ENCODE peak calls at places on chromosomes 11 and 22, in nine cellular contexts. One of them, this sample, is unnamed.
A peak's percentile ranks its signal among the peaks of the same experiment; 100 is the strongest.

GRCh38 chr11:94597896-94598295 is 30.7 kb downstream of the PIWIL4 start:
- DNase-seq in SK-N-SH: no peak
- DNase-seq in HFF-Myc: no peak
- DNase-seq in OCI-LY7: peak; percentile 22
- DNase-seq in retinal pigment epithelial cell: no peak
- DNase-seq in breast epithelium: no peak
- DNase-seq in hepatocyte: no peak
- DNase-seq in prostate gland: no peak
- DNase-seq in A549: peak; percentile 5
- DNase-seq in this sample: no peak

GRCh38 chr22:49037701-49038245 is 789.9 kb downstream of the BRD1 start:
- DNase-seq in HFF-Myc: no peak
- DNase-seq in SK-N-SH: no peak
- DNase-seq in OCI-LY7: no peak
- DNase-seq in A549: no peak
- DNase-seq in retinal pigment epithelial cell: no peak
- DNase-seq in hepatocyte: no peak
- DNase-seq in breast epithelium: no peak
- DNase-seq in prostate gland: no peak
- DNase-seq in this sample: no peak

GRCh38 chr11:67648140-67648795 is 2.3 kb downstream of the ACY3 start:
- DNase-seq in A549: peak; percentile 47
- DNase-seq in retinal pigment epithelial cell: no peak
- DNase-seq in breast epithelium: no peak
- DNase-seq in OCI-LY7: peak; percentile 95
- DNase-seq in hepatocyte: peak; percentile 16
- DNase-seq in HFF-Myc: no peak
- DNase-seq in SK-N-SH: no peak
- DNase-seq in prostate gland: no peak
- DNase-seq in this sample: no peak

GRCh38 chr22:29268511-29269229 is 602 bp downstream of the EWSR1 start:
- DNase-seq in OCI-LY7: peak; percentile 50
- DNase-seq in SK-N-SH: peak; percentile 63
- DNase-seq in A549: peak; percentile 33
- DNase-seq in HFF-Myc: no peak
- DNase-seq in hepatocyte: peak; percentile 78
- DNase-seq in breast epithelium: no peak
- DNase-seq in prostate gland: peak; percentile 24
- DNase-seq in retinal pigment epithelial cell: peak; percentile 39
- DNase-seq in this sample: peak; percentile 34

GRCh38 chr11:71214553-71215371 is 37.6 kb downstream of the SHANK2 start:
- DNase-seq in breast epithelium: peak; percentile 10
- DNase-seq in retinal pigment epithelial cell: no peak
- DNase-seq in hepatocyte: no peak
- DNase-seq in HFF-Myc: no peak
- DNase-seq in OCI-LY7: no peak
- DNase-seq in SK-N-SH: no peak
- DNase-seq in prostate gland: no peak
- DNase-seq in A549: no peak
- DNase-seq in this sample: no peak

GRCh38 chr11:44955019-44955738 is 4.5 kb upstream of the TP53I11 start:
- DNase-seq in breast epithelium: no peak
- DNase-seq in prostate gland: no peak
- DNase-seq in hepatocyte: peak; percentile 84
- DNase-seq in A549: peak; percentile 63
- DNase-seq in HFF-Myc: peak; percentile 44
- DNase-seq in retinal pigment epithelial cell: no peak
- DNase-seq in OCI-LY7: no peak
- DNase-seq in SK-N-SH: no peak
- DNase-seq in this sample: peak; percentile 43

GRCh38 chr11:62921573-62922188 is 518 bp upstream of the CHRM1 start:
- DNase-seq in breast epithelium: no peak
- DNase-seq in HFF-Myc: no peak
- DNase-seq in hepatocyte: no peak
- DNase-seq in prostate gland: peak; percentile 61
- DNase-seq in retinal pigment epithelial cell: no peak
- DNase-seq in OCI-LY7: no peak
- DNase-seq in A549: no peak
- DNase-seq in SK-N-SH: peak; percentile 62
- DNase-seq in this sample: peak; percentile 46

GRCh38 chr22:21626735-21627469 is 2.9 kb downstream of the YDJC start:
- DNase-seq in retinal pigment epithelial cell: no peak
- DNase-seq in OCI-LY7: no peak
- DNase-seq in breast epithelium: no peak
- DNase-seq in SK-N-SH: no peak
- DNase-seq in A549: no peak
- DNase-seq in HFF-Myc: no peak
- DNase-seq in hepatocyte: no peak
- DNase-seq in prostate gland: no peak
- DNase-seq in this sample: no peak

GRCh38 chr11:66904981-66905521 is 48.2 kb downstream of the LRFN4 start:
- DNase-seq in hepatocyte: no peak
- DNase-seq in SK-N-SH: peak; percentile 9
- DNase-seq in OCI-LY7: no peak
- DNase-seq in A549: no peak
- DNase-seq in HFF-Myc: no peak
- DNase-seq in breast epithelium: no peak
- DNase-seq in retinal pigment epithelial cell: no peak
- DNase-seq in prostate gland: no peak
- DNase-seq in this sample: no peak

GRCh38 chr11:130215531-130216220 is 56.1 kb downstream of the ST14 start:
- DNase-seq in HFF-Myc: no peak
- DNase-seq in SK-N-SH: no peak
- DNase-seq in retinal pigment epithelial cell: no peak
- DNase-seq in breast epithelium: no peak
- DNase-seq in prostate gland: no peak
- DNase-seq in OCI-LY7: no peak
- DNase-seq in hepatocyte: no peak
- DNase-seq in A549: no peak
- DNase-seq in this sample: peak; percentile 82

GRCh38 chr11:76257040-76257730 is 50.9 kb upstream of the WNT11 start:
- DNase-seq in HFF-Myc: no peak
- DNase-seq in A549: no peak
- DNase-seq in SK-N-SH: no peak
- DNase-seq in retinal pigment epithelial cell: no peak
- DNase-seq in prostate gland: no peak
- DNase-seq in OCI-LY7: no peak
- DNase-seq in breast epithelium: no peak
- DNase-seq in hepatocyte: no peak
- DNase-seq in this sample: no peak

GRCh38 chr22:19757985-19758895 is 2.3 kb upstream of the TBX1 start:
- DNase-seq in OCI-LY7: no peak
- DNase-seq in hepatocyte: no peak
- DNase-seq in HFF-Myc: no peak
- DNase-seq in A549: no peak
- DNase-seq in retinal pigment epithelial cell: no peak
- DNase-seq in SK-N-SH: peak; percentile 63
- DNase-seq in breast epithelium: no peak
- DNase-seq in prostate gland: no peak
- DNase-seq in this sample: no peak

GRCh38 chr11:77141034-77141433 is 13.0 kb downstream of the MYO7A start:
- DNase-seq in HFF-Myc: no peak
- DNase-seq in hepatocyte: peak; percentile 63
- DNase-seq in OCI-LY7: no peak
- DNase-seq in prostate gland: no peak
- DNase-seq in A549: peak; percentile 41
- DNase-seq in breast epithelium: no peak
- DNase-seq in SK-N-SH: no peak
- DNase-seq in retinal pigment epithelial cell: no peak
- DNase-seq in this sample: no peak

DNA sequence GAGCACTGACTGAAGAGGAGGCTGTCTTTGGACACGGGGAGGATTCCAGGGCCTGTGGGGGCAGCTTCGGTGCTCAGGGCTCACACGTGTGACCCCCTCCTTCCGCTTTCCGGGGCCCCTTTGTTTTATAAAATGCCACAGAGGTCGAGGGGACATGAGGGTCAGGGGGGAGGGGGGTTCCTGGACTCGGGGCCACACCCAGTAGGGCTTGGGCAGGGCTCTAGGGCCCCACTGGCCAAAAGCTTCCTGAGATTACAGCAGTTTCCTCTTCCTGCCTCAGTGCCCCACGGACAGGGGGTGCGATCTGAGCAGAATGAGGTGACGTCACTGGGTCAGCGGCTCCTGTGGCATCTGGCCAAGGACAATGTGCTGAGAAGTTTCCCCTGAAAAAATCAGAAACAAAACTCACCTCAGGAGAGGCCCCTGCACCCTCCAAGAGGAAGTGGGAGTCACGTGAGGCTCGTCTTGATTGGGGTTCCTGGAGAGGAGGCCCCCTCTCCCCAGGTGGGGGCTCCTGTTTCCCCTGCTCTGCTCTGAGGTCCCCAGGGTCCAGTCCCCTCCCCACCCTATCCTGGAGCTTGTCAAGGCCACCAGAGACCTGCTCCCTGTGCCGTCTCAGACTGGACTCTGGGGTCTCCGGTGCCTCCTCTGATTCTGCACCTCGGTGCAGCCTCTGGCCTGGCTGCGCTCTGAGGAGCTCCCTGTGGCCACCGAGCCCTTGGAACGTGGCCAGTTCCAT is 6.4 kb upstream of the IFITM3 start:
- DNase-seq in HFF-Myc: no peak
- DNase-seq in A549: no peak
- DNase-seq in OCI-LY7: peak; percentile 81
- DNase-seq in SK-N-SH: peak; percentile 14
- DNase-seq in hepatocyte: peak; percentile 67
- DNase-seq in breast epithelium: no peak
- DNase-seq in prostate gland: peak; percentile 34
- DNase-seq in retinal pigment epithelial cell: no peak
- DNase-seq in this sample: peak; percentile 98
- H3K4me3 ChIP-seq in HFF-Myc: no peak overlapping the region
- H3K4me3 ChIP-seq in A549: no peak overlapping the region
- H3K4me3 ChIP-seq in OCI-LY7: peak overlapping the region; percentile 44
- H3K4me3 ChIP-seq in SK-N-SH: no peak overlapping the region
- H3K4me3 ChIP-seq in hepatocyte: no peak overlapping the region
- H3K4me3 ChIP-seq in breast epithelium: no peak overlapping the region
- H3K4me3 ChIP-seq in prostate gland: no peak overlapping the region
- H3K4me3 ChIP-seq in retinal pigment epithelial cell: no peak overlapping the region
- H3K4me3 ChIP-seq in this sample: no peak overlapping the region

DNA sequence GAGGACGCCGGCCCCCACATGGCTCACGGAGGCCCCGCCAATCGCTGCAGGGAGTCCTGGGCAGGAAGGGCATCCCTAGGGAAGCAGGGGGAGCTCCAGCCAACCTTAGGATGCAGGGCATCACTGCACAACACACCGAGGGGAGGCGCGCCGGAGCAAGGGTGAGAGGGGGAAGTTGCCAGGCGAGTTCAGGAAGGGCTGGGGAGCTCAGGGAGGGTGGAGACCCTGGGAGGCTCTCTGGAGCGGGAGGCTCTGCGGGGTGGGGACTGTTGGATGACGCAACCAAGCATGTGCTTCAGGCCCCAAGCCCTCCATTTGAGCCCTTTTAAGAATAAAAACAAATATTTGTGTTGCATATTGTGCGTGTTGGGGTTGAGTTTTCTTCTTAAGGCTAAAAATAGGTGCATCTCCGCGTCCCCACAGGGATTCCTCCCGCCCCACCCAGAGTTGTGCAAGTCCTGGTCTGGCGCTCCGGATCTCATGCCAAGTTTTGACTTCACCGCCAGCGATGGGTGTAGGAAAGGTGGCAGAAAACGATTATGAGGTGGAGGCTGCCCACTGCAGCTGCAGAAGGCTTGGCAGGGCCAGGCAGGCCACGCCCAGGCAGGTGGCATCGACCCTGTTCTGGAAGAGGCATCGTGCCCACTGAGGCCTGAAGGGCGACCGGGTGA is 65.2 kb downstream of the WNT7B start:
- DNase-seq in OCI-LY7: no peak
- DNase-seq in retinal pigment epithelial cell: no peak
- DNase-seq in SK-N-SH: no peak
- DNase-seq in breast epithelium: peak; percentile 80
- DNase-seq in HFF-Myc: no peak
- DNase-seq in hepatocyte: no peak
- DNase-seq in prostate gland: peak; percentile 80
- DNase-seq in A549: peak; percentile 96
- DNase-seq in this sample: peak; percentile 94
- TF ChIP-seq CTCF in OCI-LY7: no peak
- TF ChIP-seq CTCF in retinal pigment epithelial cell: no peak
- TF ChIP-seq CTCF in SK-N-SH: no peak
- TF ChIP-seq CTCF in breast epithelium: no peak
- TF ChIP-seq CTCF in HFF-Myc: no peak
- TF ChIP-seq CTCF in hepatocyte: no peak
- TF ChIP-seq CTCF in prostate gland: peak; percentile 25
- TF ChIP-seq CTCF in A549: peak; percentile 39
- TF ChIP-seq CTCF in this sample: no peak

DNA sequence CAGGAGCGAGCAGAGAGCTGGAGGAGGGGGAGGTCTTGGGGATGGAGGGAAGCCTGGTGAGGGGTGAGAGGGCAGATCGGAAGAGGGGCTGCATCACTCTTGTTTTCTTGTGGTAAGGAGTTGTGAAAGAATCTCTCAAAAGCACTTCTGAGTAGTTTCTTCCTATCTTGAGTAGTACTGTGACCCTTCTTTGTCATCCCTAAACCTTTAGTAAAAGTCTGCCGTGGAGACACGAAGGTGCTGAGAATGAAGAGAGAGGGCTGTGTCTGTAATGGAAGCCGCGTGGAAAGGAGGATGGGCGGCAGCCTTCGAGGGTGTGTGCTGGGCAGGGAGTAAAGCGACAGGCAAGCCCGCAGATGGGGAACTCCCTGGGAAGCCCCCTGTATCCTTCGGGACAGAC is 237.8 kb downstream of the TBC1D22A start:
- DNase-seq in SK-N-SH: no peak
- DNase-seq in HFF-Myc: no peak
- DNase-seq in A549: no peak
- DNase-seq in prostate gland: no peak
- DNase-seq in hepatocyte: no peak
- DNase-seq in retinal pigment epithelial cell: no peak
- DNase-seq in breast epithelium: no peak
- DNase-seq in OCI-LY7: no peak
- DNase-seq in this sample: peak; percentile 43
- H3K4me3 ChIP-seq in SK-N-SH: no peak overlapping the region
- H3K4me3 ChIP-seq in HFF-Myc: no peak overlapping the region
- H3K4me3 ChIP-seq in A549: no peak overlapping the region
- H3K4me3 ChIP-seq in prostate gland: no peak overlapping the region
- H3K4me3 ChIP-seq in hepatocyte: no peak overlapping the region
- H3K4me3 ChIP-seq in retinal pigment epithelial cell: no peak overlapping the region
- H3K4me3 ChIP-seq in breast epithelium: no peak overlapping the region
- H3K4me3 ChIP-seq in OCI-LY7: no peak overlapping the region
- H3K4me3 ChIP-seq in this sample: no peak overlapping the region

DNA sequence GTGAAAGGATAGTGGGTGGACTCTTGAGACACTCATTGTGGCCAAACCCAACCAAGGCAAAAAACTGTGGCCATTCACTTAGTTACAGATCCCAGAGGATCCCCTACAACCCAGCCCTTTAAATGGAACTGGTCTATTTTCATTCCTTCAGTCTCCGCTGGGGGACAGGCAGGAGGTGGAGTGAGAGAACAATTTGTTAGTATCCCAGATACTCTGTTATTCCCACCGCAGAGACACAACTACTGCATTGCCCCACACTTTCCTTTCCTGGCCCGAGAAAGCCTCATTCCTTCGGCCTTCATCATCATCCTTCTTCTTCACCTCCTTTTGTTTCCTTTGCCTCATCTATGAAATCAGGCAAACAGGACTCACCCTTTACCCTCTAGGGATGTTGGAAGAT is 191.1 kb downstream of the NTM start:
- DNase-seq in hepatocyte: no peak
- DNase-seq in OCI-LY7: no peak
- DNase-seq in HFF-Myc: no peak
- DNase-seq in retinal pigment epithelial cell: no peak
- DNase-seq in breast epithelium: no peak
- DNase-seq in SK-N-SH: no peak
- DNase-seq in A549: no peak
- DNase-seq in prostate gland: no peak
- DNase-seq in this sample: no peak
- TF ChIP-seq CTCF in hepatocyte: no peak
- TF ChIP-seq CTCF in OCI-LY7: no peak
- TF ChIP-seq CTCF in HFF-Myc: no peak
- TF ChIP-seq CTCF in retinal pigment epithelial cell: no peak
- TF ChIP-seq CTCF in breast epithelium: no peak
- TF ChIP-seq CTCF in SK-N-SH: no peak
- TF ChIP-seq CTCF in A549: no peak
- TF ChIP-seq CTCF in prostate gland: no peak
- TF ChIP-seq CTCF in this sample: no peak